ENCODE peak calls at places on chromosomes 13 and 19, in five cellular contexts. H is foreskin fibroblast, D is psoas muscle, X is K562, N is tibial artery. J is an unnamed sample.

GRCh38 chr19:48329167-48329891 is 4.0 kb downstream of the EMP3 start:
- DNase-seq in H (peak), D (no peak), X (peak), N (no peak), J (peak)

GRCh38 chr19:604355-604754 is 14.7 kb downstream of the HCN2 start:
- DNase-seq in H (no peak), D (no peak), X (peak), N (no peak), J (no peak)

GRCh38 chr13:88701551-88701950 is 1030.4 kb downstream of the SLITRK5 start:
- DNase-seq in H (no peak), D (no peak), X (no peak), N (no peak), J (no peak)

GRCh38 chr13:52852444-52852843 is 4.0 kb upstream of the PCDH8 start:
- DNase-seq in H (no peak), D (no peak), X (no peak), N (no peak), J (no peak)

GRCh38 chr13:74131206-74131605 is 3.0 kb downstream of the KLF12 start:
- DNase-seq in H (peak), D (no peak), X (no peak), N (no peak), J (no peak)

GRCh38 chr19:41226053-41226873 is 7.2 kb downstream of the AXL start:
- DNase-seq in H (peak), D (peak), X (peak), N (peak), J (peak)

GRCh38 chr13:104984296-104984818 is 1551.1 kb downstream of the EFNB2 start:
- DNase-seq in H (peak), D (peak), X (no peak), N (no peak), J (no peak)

GRCh38 chr19:48975947-48976847 is 11.1 kb downstream of the FTL start:
- DNase-seq in H (peak), D (no peak), X (peak), N (no peak), J (no peak)

GRCh38 chr19:49862411-49863253 is 4.7 kb downstream of the PNKP start:
- DNase-seq in H (peak), D (no peak), X (peak), N (no peak), J (no peak)

GRCh38 chr13:45933203-45934014 is 81.9 kb upstream of the SIAH3 start:
- DNase-seq in H (no peak), D (no peak), X (no peak), N (no peak), J (no peak)

GRCh38 chr13:20525601-20526544 is at the start of gene CRYL1:
- DNase-seq in H (peak), D (peak), X (peak), N (peak), J (peak)

GRCh38 chr13:66402071-66402470 is 828.1 kb downstream of the PCDH9 start:
- DNase-seq in H (no peak), D (no peak), X (no peak), N (no peak), J (no peak)

GRCh38 chr19:58385313-58386165 is 1.5 kb upstream of the RPS5 start:
- DNase-seq in H (no peak), D (no peak), X (no peak), N (no peak), J (no peak)

GRCh38 chr19:52224211-52224610 is 34.4 kb downstream of the PPP2R1A start:
- DNase-seq in H (no peak), D (no peak), X (no peak), N (peak), J (no peak)

GRCh38 chr13:24104723-24105122 is 55.8 kb upstream of the SPATA13 start:
- DNase-seq in H (no peak), D (no peak), X (no peak), N (no peak), J (no peak)

GRCh38 chr19:34124828-34125227 is 47.5 kb upstream of the LSM14A start:
- DNase-seq in H (no peak), D (no peak), X (no peak), N (no peak), J (no peak)

GRCh38 chr13:37621811-37622361 is 23.3 kb upstream of the POSTN start:
- DNase-seq in H (peak), D (no peak), X (no peak), N (no peak), J (peak)

GRCh38 chr13:42745655-42746054 is 35.7 kb upstream of the FAM216B start:
- DNase-seq in H (peak), D (no peak), X (no peak), N (no peak), J (no peak)

GRCh38 chr13:28568286-28568685 is 73.4 kb upstream of the FLT1 start:
- DNase-seq in H (peak), D (peak), X (peak), N (no peak), J (peak)

GRCh38 chr19:38158730-38159129 is 65.3 kb downstream of the DPF1 start:
- DNase-seq in H (no peak), D (no peak), X (no peak), N (no peak), J (no peak)

GRCh38 chr19:23286477-23286876 is 36.3 kb upstream of the ZNF724 start:
- DNase-seq in H (no peak), D (no peak), X (no peak), N (no peak), J (no peak)

GRCh38 chr13:74134777-74135305 is 637 bp upstream of the KLF12 start:
- DNase-seq in H (peak), D (peak), X (peak), N (peak), J (peak)

GRCh38 chr19:38852231-38853044 is 2.7 kb upstream of the HNRNPL start:
- DNase-seq in H (peak), D (peak), X (peak), N (peak), J (peak)

GRCh38 chr13:97250560-97250959 is 28.4 kb downstream of the MBNL2 start:
- DNase-seq in H (no peak), D (no peak), X (no peak), N (no peak), J (no peak)

GRCh38 chr13:113552786-113553540 is 31.6 kb upstream of the TFDP1 start:
- DNase-seq in H (no peak), D (no peak), X (no peak), N (peak), J (no peak)

GRCh38 chr13:99501952-99502310 is 659 bp downstream of the TM9SF2 start:
- DNase-seq in H (peak), D (peak), X (no peak), N (no peak), J (no peak)

GRCh38 chr13:76816394-76816793 is 69.8 kb downstream of the KCTD12 start:
- DNase-seq in H (no peak), D (no peak), X (no peak), N (no peak), J (no peak)

GRCh38 chr19:14432817-14433453 is at the start of gene PKN1:
- DNase-seq in H (peak), D (peak), X (peak), N (no peak), J (peak)

GRCh38 chr13:51747438-51748434 is 56.2 kb downstream of the DHRS12 start:
- DNase-seq in H (no peak), D (no peak), X (no peak), N (no peak), J (no peak)

GRCh38 chr19:31303262-31303815 is 45.9 kb downstream of the TSHZ3 start:
- DNase-seq in H (no peak), D (no peak), X (no peak), N (no peak), J (no peak)

GRCh38 chr13:77213644-77214043 is 113.2 kb downstream of the MYCBP2 start:
- DNase-seq in H (peak), D (no peak), X (no peak), N (no peak), J (no peak)

GRCh38 chr13:38783992-38784875 is 97.4 kb downstream of the FREM2 start:
- DNase-seq in H (no peak), D (no peak), X (no peak), N (no peak), J (no peak)

GRCh38 chr13:39039033-39039432 is 777 bp downstream of the NHLRC3 start:
- DNase-seq in H (peak), D (no peak), X (no peak), N (no peak), J (no peak)

GRCh38 chr19:27794444-27795042 is 1418.4 kb downstream of the UQCRFS1 start:
- DNase-seq in H (peak), D (no peak), X (peak), N (no peak), J (no peak)

GRCh38 chr19:7382694-7383093 is 34.0 kb downstream of the ARHGEF18 start:
- DNase-seq in H (no peak), D (no peak), X (no peak), N (no peak), J (no peak)
- H3K4me3 ChIP-seq in H (no peak), D (no peak), X (no peak), N (no peak), J (no peak)

GRCh38 chr13:108269601-108270328 is at the start of gene TNFSF13B:
- DNase-seq in H (peak), D (peak), X (no peak), N (peak), J (no peak)
- TF ChIP-seq CTCF in H (no peak), D (no peak), X (peak), N (no peak), J (no peak)

GRCh38 chr19:9966024-9966423 is 29.7 kb upstream of the OLFM2 start:
- DNase-seq in H (no peak), D (no peak), X (no peak), N (no peak), J (no peak)
- H3K4me3 ChIP-seq in H (no peak), D (no peak), X (no peak), N (no peak), J (no peak)

DNA sequence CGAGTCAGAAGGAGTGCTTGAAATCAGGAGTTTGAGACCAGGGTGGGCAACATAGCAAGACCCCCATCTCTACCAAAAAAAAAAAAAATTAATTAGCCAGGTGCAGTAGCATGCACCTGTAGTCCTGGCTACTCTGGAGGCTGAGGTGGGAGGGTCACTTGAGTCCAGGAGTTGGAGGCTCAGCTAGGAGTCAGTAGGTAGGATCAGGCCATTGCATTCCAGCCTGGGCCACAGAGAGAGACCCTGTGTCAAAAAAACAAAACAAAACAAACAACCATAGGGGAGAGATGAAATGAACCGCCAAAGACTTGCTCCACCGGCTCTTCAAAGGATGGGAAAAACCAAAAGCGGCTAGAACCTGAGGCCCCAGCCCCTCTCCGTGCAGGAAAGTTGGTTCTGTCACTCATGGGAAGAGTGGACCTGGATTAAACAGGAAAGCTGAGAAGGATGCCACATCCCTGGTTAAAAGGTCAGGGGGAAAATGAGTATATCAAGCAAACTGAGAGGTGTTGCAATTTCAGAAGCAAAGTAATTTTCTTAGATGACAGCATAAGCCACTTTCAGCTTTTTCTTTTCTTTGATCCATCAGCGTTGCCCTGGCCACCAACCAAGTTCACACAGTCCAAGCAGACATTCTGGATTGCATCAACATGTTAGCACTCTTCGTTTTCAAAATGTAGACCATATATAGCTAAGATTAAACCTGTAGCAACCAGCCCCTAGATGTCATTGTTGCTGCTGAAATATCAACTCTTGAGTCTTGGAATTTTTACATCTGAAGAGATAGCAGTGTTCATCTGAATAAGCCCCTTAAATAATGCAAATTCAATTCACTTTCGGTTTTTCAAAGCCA is 8.9 kb upstream of the ZNF507 start:
- DNase-seq in H (peak), D (no peak), X (no peak), N (no peak), J (peak)
- TF ChIP-seq CTCF in H (peak), D (no peak), X (peak), N (no peak), J (no peak)

DNA sequence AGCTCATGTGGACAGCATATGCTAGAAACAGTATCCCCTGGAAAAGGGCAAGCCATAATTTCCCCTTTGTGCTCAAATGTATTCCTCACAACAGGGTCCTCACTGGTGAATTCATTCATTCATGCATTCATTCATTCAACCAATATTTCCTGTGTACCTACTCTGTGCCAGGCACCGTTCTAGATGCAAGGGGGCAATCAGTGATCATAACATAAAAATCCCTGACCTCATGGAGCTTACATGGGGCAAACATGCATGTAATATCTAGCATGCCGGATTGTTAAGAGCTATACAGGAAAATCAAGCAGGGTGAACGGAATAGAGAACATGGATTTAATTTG is 2.6 kb downstream of the RANBP3 start:
- DNase-seq in H (no peak), D (no peak), X (no peak), N (no peak), J (no peak)
- H3K4me3 ChIP-seq in H (no peak), D (no peak), X (no peak), N (no peak), J (no peak)

GRCh38 chr19:2270572-2271515 is 11.1 kb downstream of the PEAK3 start:
- DNase-seq in H (peak), D (peak), X (peak), N (peak), J (peak)

GRCh38 chr19:2268480-2268830 is 12.2 kb upstream of the JSRP1 start:
- DNase-seq in H (no peak), D (no peak), X (no peak), N (no peak), J (no peak)

GRCh38 chr19:2270157-2270571 is 11.8 kb downstream of the PEAK3 start:
- DNase-seq in H (peak), D (peak), X (peak), N (peak), J (peak)

GRCh38 chr19:2268861-2269243 is 12.6 kb upstream of the JSRP1 start:
- DNase-seq in H (no peak), D (no peak), X (no peak), N (no peak), J (no peak)

GRCh38 chr19:2269244-2270156 is 12.5 kb downstream of the PEAK3 start:
- DNase-seq in H (peak), D (peak), X (peak), N (peak), J (peak)
- TF ChIP-seq CTCF in H (no peak), D (no peak), X (peak), N (peak), J (no peak)

GRCh38 chr13:41019578-41020347 is 647 bp upstream of the ELF1 start:
- DNase-seq in H (no peak), D (no peak), X (no peak), N (no peak), J (no peak)
- H3K4me3 ChIP-seq in H (no peak), D (no peak), X (no peak), N (no peak), J (no peak)

GRCh38 chr19:20245309-20245708 is 78.3 kb downstream of the ZNF486 start:
- DNase-seq in H (no peak), D (no peak), X (no peak), N (no peak), J (no peak)

GRCh38 chr19:20243629-20244028 is 76.6 kb downstream of the ZNF486 start:
- DNase-seq in H (no peak), D (no peak), X (no peak), N (no peak), J (no peak)

GRCh38 chr19:20250627-20251026 is 83.6 kb downstream of the ZNF486 start:
- DNase-seq in H (no peak), D (no peak), X (no peak), N (no peak), J (no peak)

GRCh38 chr19:20244356-20244755 is 77.3 kb downstream of the ZNF486 start:
- DNase-seq in H (no peak), D (no peak), X (no peak), N (no peak), J (no peak)

GRCh38 chr19:20247016-20247683 is 80.1 kb downstream of the ZNF486 start:
- DNase-seq in H (peak), D (no peak), X (no peak), N (no peak), J (peak)
- TF ChIP-seq CTCF in H (no peak), D (peak), X (no peak), N (peak), J (peak)